ENCODE peak calls at places on chromosomes 2 and 18, in eight cellular contexts. N, B, H, E, M, D, O and I are unnamed samples.

GRCh38 chr18:9552189-9552588 is 62.2 kb downstream of the PPP4R1 start:
- DNase-seq in D (no peak), N (no peak), M (no peak), H (no peak), E (peak), O (no peak), B (no peak), I (no peak)

GRCh38 chr2:191538334-191538910 is 139.5 kb upstream of the NABP1 start:
- DNase-seq in N (no peak), M (no peak), O (no peak), B (no peak), E (no peak), H (no peak), D (no peak), I (no peak)

GRCh38 chr2:63842149-63843061 is 709 bp downstream of the UGP2 start:
- DNase-seq in O (peak), D (peak), E (peak), H (no peak), B (peak), M (peak), N (no peak), I (no peak)

GRCh38 chr18:50706199-50706598 is 113.6 kb downstream of the MRO start:
- DNase-seq in E (no peak), D (no peak), H (no peak), N (no peak), O (no peak), B (no peak), M (no peak), I (no peak)

GRCh38 chr2:241636983-241637232 is at the start of gene THAP4:
- DNase-seq in E (no peak), N (no peak), M (no peak), H (peak), O (peak), B (no peak), D (peak), I (no peak)

GRCh38 chr2:236544362-236544761 is 25.3 kb upstream of the ACKR3 start:
- DNase-seq in H (no peak), M (no peak), O (no peak), D (no peak), N (no peak), E (no peak), B (no peak), I (no peak)

GRCh38 chr2:161371869-161372268 is 44.2 kb upstream of the TBR1 start:
- DNase-seq in B (no peak), O (no peak), N (no peak), M (no peak), H (no peak), D (no peak), E (no peak), I (no peak)

GRCh38 chr2:223523541-223523940 is 78.6 kb downstream of the SCG2 start:
- DNase-seq in H (no peak), O (no peak), N (no peak), M (no peak), D (no peak), B (no peak), E (peak), I (no peak)

GRCh38 chr18:36485772-36486171 is 188.3 kb downstream of the FHOD3 start:
- DNase-seq in H (no peak), E (no peak), M (no peak), D (no peak), N (no peak), B (no peak), O (no peak), I (no peak)

GRCh38 chr18:21180588-21180987 is 61.4 kb upstream of the GREB1L start:
- DNase-seq in N (no peak), B (no peak), D (no peak), H (no peak), O (no peak), E (no peak), M (no peak), I (no peak)

GRCh38 chr2:57842531-57842930 is 204.1 kb upstream of the VRK2 start:
- DNase-seq in D (peak), H (no peak), B (no peak), N (no peak), M (no peak), E (peak), O (no peak), I (no peak)

GRCh38 chr2:70385966-70386595 is 84.2 kb upstream of the FAM136A start:
- DNase-seq in O (no peak), D (no peak), B (no peak), N (no peak), E (peak), H (no peak), M (no peak), I (no peak)

GRCh38 chr2:159939946-159940345 is 122.5 kb downstream of the PLA2R1 start:
- DNase-seq in H (no peak), D (peak), N (no peak), B (no peak), M (no peak), E (peak), O (no peak), I (no peak)

GRCh38 chr2:16487686-16488085 is 177.9 kb downstream of the CYRIA start:
- DNase-seq in O (no peak), M (no peak), B (no peak), E (peak), N (no peak), D (no peak), H (no peak), I (no peak)

GRCh38 chr18:29002747-29003146 is 825.8 kb upstream of the CDH2 start:
- DNase-seq in B (no peak), O (no peak), N (no peak), M (no peak), D (no peak), E (no peak), H (no peak), I (no peak)

GRCh38 chr2:132977812-132978529 is 308.0 kb upstream of the LYPD1 start:
- DNase-seq in M (peak), H (no peak), B (no peak), N (no peak), O (no peak), D (peak), E (peak), I (no peak)

GRCh38 chr2:45649457-45649854 is 2.0 kb upstream of the PRKCE start:
- DNase-seq in B (no peak), M (no peak), O (no peak), D (peak), E (no peak), N (no peak), H (no peak), I (no peak)

GRCh38 chr2:122643725-122644329 is 888.4 kb downstream of the TSN start:
- DNase-seq in O (no peak), D (peak), N (peak), B (no peak), H (no peak), M (no peak), E (peak), I (peak)

GRCh38 chr2:70709746-70710145 is 58.3 kb downstream of the ADD2 start:
- DNase-seq in D (no peak), E (peak), M (no peak), B (no peak), O (no peak), N (no peak), H (no peak), I (no peak)

GRCh38 chr2:224410946-224411561 is 9.1 kb upstream of the FAM124B start:
- DNase-seq in B (no peak), D (peak), M (no peak), E (peak), H (no peak), N (no peak), O (no peak), I (no peak)

GRCh38 chr2:65691816-65692215 is 259.4 kb upstream of the SPRED2 start:
- DNase-seq in O (no peak), H (no peak), N (no peak), E (no peak), D (no peak), B (no peak), M (no peak), I (no peak)

GRCh38 chr2:239014458-239014857 is 166.6 kb downstream of the TWIST2 start:
- DNase-seq in E (no peak), M (no peak), O (no peak), B (no peak), N (no peak), H (no peak), D (no peak), I (no peak)

GRCh38 chr2:134917219-134917957 is 1.2 kb upstream of the CCNT2 start:
- DNase-seq in E (no peak), D (no peak), O (peak), N (no peak), H (peak), B (peak), M (no peak), I (no peak)

GRCh38 chr18:22467760-22468553 is 50.2 kb upstream of the CTAGE1 start:
- DNase-seq in N (peak), O (no peak), E (peak), M (peak), H (no peak), D (peak), B (no peak), I (peak)